ENCODE peak calls at places on chromosomes 11 and 22, in nine cellular contexts. W is body of pancreas, N is neuronal stem cell, T is psoas muscle, X is esophagus muscularis mucosa, C is mesenchymal stem cell, J is lung, F is GM23338, E is Peyer's patch. R is an unnamed sample. For H3K36me3, the result is how much of the 10 kb centered on the place peaks cover.

GRCh38 chr11:134949121-134949591 is 537.1 kb upstream of the B3GAT1 start:
- DNase-seq in W (no peak), N (no peak), T (peak), X (peak), C (peak), J (no peak), F (no peak), E (no peak), R (peak)

GRCh38 chr11:121671276-121672168 is 218.8 kb upstream of the SORL1-AS1 start:
- DNase-seq in W (no peak), N (no peak), T (no peak), X (peak), C (no peak), J (no peak), F (no peak), E (no peak), R (no peak)

GRCh38 chr22:35987487-35987886 is 41.1 kb downstream of the RBFOX2 start:
- DNase-seq in W (no peak), N (no peak), T (no peak), X (peak), C (peak), J (no peak), F (no peak), E (no peak), R (no peak)

GRCh38 chr11:12789574-12789973 is 115.4 kb downstream of the TEAD1 start:
- DNase-seq in W (no peak), N (no peak), T (no peak), X (no peak), C (no peak), J (no peak), F (no peak), E (no peak), R (no peak)

GRCh38 chr11:58525037-58525614 is 17.2 kb upstream of the OR5B21 start:
- DNase-seq in W (peak), N (no peak), T (no peak), X (no peak), C (no peak), J (no peak), F (no peak), E (no peak), R (no peak)

GRCh38 chr11:120835601-120836228 is 188.2 kb upstream of the TBCEL start:
- DNase-seq in W (no peak), N (no peak), T (no peak), X (no peak), C (no peak), J (no peak), F (no peak), E (no peak), R (no peak)

GRCh38 chr11:71397328-71397860 is 50.8 kb downstream of the DHCR7 start:
- DNase-seq in W (no peak), N (no peak), T (no peak), X (no peak), C (no peak), J (no peak), F (no peak), E (no peak), R (no peak)

GRCh38 chr11:111549196-111549868 is 8.8 kb downstream of the LAYN start:
- DNase-seq in W (no peak), N (no peak), T (no peak), X (peak), C (no peak), J (no peak), F (no peak), E (no peak), R (no peak)

GRCh38 chr22:42769574-42770447 is 49.1 kb upstream of the A4GALT start:
- DNase-seq in W (peak), N (no peak), T (peak), X (no peak), C (peak), J (peak), F (no peak), E (peak), R (no peak)

GRCh38 chr22:29704528-29705285 is 15.1 kb upstream of the CABP7 start:
- DNase-seq in W (peak), N (no peak), T (no peak), X (no peak), C (peak), J (no peak), F (no peak), E (no peak), R (peak)

GRCh38 chr11:38169286-38169685 is 1571.2 kb upstream of the RAG2 start:
- DNase-seq in W (no peak), N (no peak), T (no peak), X (no peak), C (peak), J (no peak), F (no peak), E (no peak), R (peak)

GRCh38 chr11:62753736-62754603 is at the start of gene ZBTB3:
- DNase-seq in W (peak), N (peak), T (peak), X (peak), C (peak), J (peak), F (peak), E (peak), R (peak)

GRCh38 chr11:15497366-15497765 is 382.6 kb downstream of the INSC start:
- DNase-seq in W (no peak), N (no peak), T (no peak), X (peak), C (no peak), J (no peak), F (no peak), E (peak), R (no peak)

GRCh38 chr11:86781546-86781945 is 18.8 kb upstream of the PRSS23 start:
- DNase-seq in W (no peak), N (no peak), T (no peak), X (no peak), C (no peak), J (no peak), F (peak), E (no peak), R (no peak)

GRCh38 chr11:100574894-100575769 is 112.0 kb upstream of the ARHGAP42 start:
- DNase-seq in W (no peak), N (no peak), T (no peak), X (no peak), C (peak), J (no peak), F (peak), E (no peak), R (peak)

GRCh38 chr22:40764743-40765441 is 54.3 kb downstream of the SLC25A17 start:
- DNase-seq in W (no peak), N (no peak), T (no peak), X (no peak), C (no peak), J (no peak), F (no peak), E (no peak), R (no peak)

GRCh38 chr11:28448186-28448585 is 340.0 kb downstream of the METTL15 start:
- DNase-seq in W (no peak), N (no peak), T (no peak), X (no peak), C (no peak), J (no peak), F (no peak), E (no peak), R (no peak)

GRCh38 chr22:42500836-42501179 is 18.8 kb downstream of the RRP7A start:
- DNase-seq in W (no peak), N (no peak), T (no peak), X (no peak), C (no peak), J (no peak), F (no peak), E (no peak), R (no peak)

GRCh38 chr11:11141019-11141418 is 212.0 kb downstream of the CSNK2A3 start:
- DNase-seq in W (no peak), N (no peak), T (no peak), X (no peak), C (no peak), J (no peak), F (no peak), E (no peak), R (peak)

GRCh38 chr22:31490496-31490925 is 869 bp upstream of the EIF4ENIF1 start:
- DNase-seq in W (peak), N (peak), T (peak), X (peak), C (peak), J (peak), F (peak), E (peak), R (peak)

GRCh38 chr11:85772700-85773099 is 38.2 kb downstream of the SYTL2 start:
- DNase-seq in W (no peak), N (no peak), T (no peak), X (no peak), C (peak), J (no peak), F (peak), E (no peak), R (peak)

GRCh38 chr11:126853732-126854131 is 146.8 kb downstream of the KIRREL3 start:
- DNase-seq in W (no peak), N (no peak), T (no peak), X (no peak), C (no peak), J (no peak), F (no peak), E (no peak), R (peak)

GRCh38 chr22:41116342-41116741 is 23.9 kb downstream of the EP300 start:
- DNase-seq in W (no peak), N (no peak), T (no peak), X (no peak), C (no peak), J (no peak), F (no peak), E (no peak), R (no peak)

GRCh38 chr11:75626692-75627536 is 41.9 kb downstream of the MAP6 start:
- DNase-seq in W (no peak), N (no peak), T (no peak), X (no peak), C (peak), J (no peak), F (no peak), E (no peak), R (peak)

GRCh38 chr11:64974124-64974523 is 2.2 kb upstream of the MAJIN start:
- DNase-seq in W (no peak), N (no peak), T (no peak), X (no peak), C (no peak), J (no peak), F (no peak), E (no peak), R (no peak)

GRCh38 chr11:75275581-75275980 is 35.0 kb downstream of the TPBGL start:
- DNase-seq in W (peak), N (no peak), T (peak), X (no peak), C (peak), J (peak), F (peak), E (no peak), R (peak)

GRCh38 chr11:36130401-36130800 is 158.8 kb downstream of the COMMD9 start:
- DNase-seq in W (no peak), N (no peak), T (no peak), X (no peak), C (no peak), J (no peak), F (no peak), E (no peak), R (no peak)

GRCh38 chr11:77039491-77040400 is 5.5 kb downstream of the B3GNT6 start:
- DNase-seq in W (peak), N (peak), T (no peak), X (no peak), C (peak), J (no peak), F (peak), E (peak), R (peak)

GRCh38 chr11:47442514-47442913 is 6.4 kb downstream of the RAPSN start:
- DNase-seq in W (no peak), N (no peak), T (peak), X (no peak), C (no peak), J (no peak), F (no peak), E (no peak), R (no peak)

GRCh38 chr11:48154162-48154561 is 62.4 kb upstream of the OR4B1 start:
- DNase-seq in W (no peak), N (no peak), T (no peak), X (no peak), C (peak), J (no peak), F (no peak), E (no peak), R (no peak)

GRCh38 chr11:85095239-85095638 is 531.9 kb downstream of the DLG2 start:
- DNase-seq in W (no peak), N (no peak), T (no peak), X (no peak), C (no peak), J (no peak), F (no peak), E (no peak), R (no peak)

GRCh38 chr11:61306221-61306620 is 11.1 kb upstream of the VWCE start:
- DNase-seq in W (no peak), N (no peak), T (no peak), X (no peak), C (no peak), J (no peak), F (no peak), E (no peak), R (no peak)

GRCh38 chr11:61302550-61302949 is 7.4 kb upstream of the VWCE start:
- DNase-seq in W (no peak), N (no peak), T (no peak), X (no peak), C (no peak), J (no peak), F (no peak), E (no peak), R (no peak)

GRCh38 chr11:61305417-61305816 is 10.3 kb upstream of the VWCE start:
- DNase-seq in W (no peak), N (no peak), T (no peak), X (no peak), C (no peak), J (no peak), F (no peak), E (no peak), R (no peak)

GRCh38 chr11:61307354-61307753 is 12.2 kb upstream of the VWCE start:
- DNase-seq in W (no peak), N (no peak), T (no peak), X (no peak), C (no peak), J (no peak), F (no peak), E (no peak), R (no peak)

GRCh38 chr11:61303725-61304124 is 8.6 kb upstream of the VWCE start:
- DNase-seq in W (no peak), N (no peak), T (no peak), X (no peak), C (no peak), J (no peak), F (no peak), E (no peak), R (no peak)
- H3K36me3 ChIP-seq in W (under half), N (half or more), T (half or more), X (half or more), C (half or more), J (half or more), F (half or more), E (under half), R (half or more)

DNA sequence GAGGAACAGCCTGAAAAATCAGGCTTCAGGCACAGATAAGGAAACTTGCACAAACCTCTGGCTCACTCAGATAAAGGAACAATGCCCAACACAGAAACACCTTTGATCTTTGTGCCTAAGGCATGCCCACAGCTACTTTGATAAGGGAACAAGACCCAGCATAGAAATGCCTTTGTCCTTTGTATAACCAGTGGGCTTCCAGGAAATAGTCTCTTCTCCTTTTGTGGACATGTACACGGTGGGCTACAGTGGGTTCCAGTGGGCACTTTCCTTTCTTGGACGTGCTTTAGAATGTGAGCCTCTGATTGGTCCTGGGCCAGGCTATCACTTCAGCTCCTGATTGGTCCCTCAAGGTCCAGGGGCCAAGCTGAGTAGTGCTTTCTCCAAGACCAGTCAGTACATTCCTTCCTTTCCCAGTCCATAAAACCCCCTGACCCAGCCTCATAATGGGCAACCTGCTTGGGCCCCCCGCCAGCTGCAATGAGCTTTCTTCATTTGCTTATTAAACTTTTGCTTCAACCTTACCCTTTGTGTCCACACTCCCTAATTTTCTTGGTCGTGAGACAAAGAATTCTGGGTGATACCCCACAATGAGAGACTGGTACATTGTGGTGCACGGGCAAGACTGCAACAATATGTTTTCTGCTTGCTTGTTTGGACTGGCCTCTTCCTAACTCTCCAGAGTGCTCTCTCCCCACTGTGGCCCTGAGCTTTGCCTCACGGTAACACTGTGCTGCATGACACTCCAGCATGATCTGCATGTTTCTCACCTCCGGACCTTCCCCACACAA is 1.7 kb upstream of the CABIN1 start:
- DNase-seq in W (no peak), N (no peak), T (no peak), X (no peak), C (no peak), J (no peak), F (no peak), E (no peak), R (no peak)
- H3K4me3 ChIP-seq in W (no peak), N (no peak), T (no peak), X (no peak), C (no peak), J (no peak), F (no peak), E (no peak), R (no peak)

GRCh38 chr11:95283653-95284052 is 52.7 kb upstream of the SESN3 start:
- DNase-seq in W (no peak), N (no peak), T (no peak), X (no peak), C (peak), J (no peak), F (no peak), E (no peak), R (peak)
- H3K36me3 ChIP-seq in W (under half), N (under half), T (under half), X (under half), C (under half), J (under half), F (under half), E (under half), R (under half)

DNA sequence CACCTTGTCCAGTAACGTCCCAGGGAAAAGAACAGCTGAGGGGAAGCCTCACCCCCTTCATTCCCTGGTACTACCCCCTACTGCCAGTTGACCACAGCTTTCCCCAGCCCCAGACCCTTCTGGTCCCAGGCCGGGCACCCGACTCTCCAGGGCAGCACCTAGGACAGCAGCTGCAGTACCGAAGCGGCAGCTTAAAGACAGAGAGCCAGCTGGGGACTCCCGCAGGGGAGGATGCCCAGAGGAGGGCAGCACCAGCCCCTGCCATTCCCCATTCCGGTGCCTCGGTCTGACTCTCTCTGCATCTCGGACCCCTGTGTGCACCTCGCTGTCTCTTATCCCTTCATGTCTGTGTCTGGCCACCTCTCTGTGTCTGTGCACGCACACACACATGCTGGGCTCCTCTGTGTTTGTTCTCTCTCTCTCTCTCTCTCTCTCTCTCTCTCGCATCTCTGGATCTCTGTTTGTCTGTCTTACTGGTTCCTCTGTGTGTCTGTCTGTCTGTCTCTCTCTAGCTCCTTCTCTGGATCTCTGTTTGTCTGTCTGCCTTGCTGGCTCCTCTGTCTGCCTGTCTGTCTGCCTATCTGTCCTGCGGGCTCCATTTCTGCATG is 9.4 kb downstream of the IGSF9B start:
- DNase-seq in W (no peak), N (peak), T (peak), X (no peak), C (peak), J (peak), F (peak), E (no peak), R (peak)
- H3K4me3 ChIP-seq in W (no peak), N (no peak), T (no peak), X (peak), C (no peak), J (no peak), F (peak), E (no peak), R (no peak)

DNA sequence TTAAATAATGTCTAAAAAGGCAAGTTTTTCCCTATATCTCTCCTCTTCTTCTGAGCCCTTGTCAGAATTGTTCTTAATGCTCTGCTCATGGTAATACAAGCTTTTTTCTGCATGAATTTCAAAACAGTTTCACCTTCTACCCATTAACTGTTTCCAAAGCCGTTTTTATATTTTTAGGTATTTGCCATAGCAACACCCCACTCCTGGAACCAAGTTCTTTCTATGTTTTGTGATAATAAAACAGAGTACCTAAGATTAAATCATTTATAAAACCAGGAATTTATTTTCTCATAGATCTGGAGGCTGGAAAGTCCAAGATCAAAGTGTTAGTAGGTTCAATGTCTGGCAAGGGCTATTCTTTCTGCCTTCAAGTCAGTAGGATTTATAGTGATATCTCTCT is 497.4 kb downstream of the ETS1 start:
- DNase-seq in W (no peak), N (no peak), T (no peak), X (no peak), C (no peak), J (no peak), F (no peak), E (no peak), R (no peak)
- H3K36me3 ChIP-seq in W (under half), N (under half), T (under half), X (under half), C (under half), J (under half), F (under half), E (under half), R (under half)

R was measured in adipocyte.